ENCODE peak calls at places on chromosomes 1 and 21, in four cellular contexts. B, Z, V and T are unnamed samples.

GRCh38 chr1:110829955-110830553 is 42.9 kb upstream of the CD53 start:
- DNase-seq in B (no peak), Z (peak), V (peak), T (no peak)

GRCh38 chr1:190615818-190616217 is 138.2 kb upstream of the BRINP3 start:
- DNase-seq in B (no peak), Z (no peak), V (no peak), T (no peak)

GRCh38 chr1:37537378-37537777 is 16.7 kb downstream of the SNIP1 start:
- DNase-seq in B (no peak), Z (peak), V (no peak), T (no peak)

GRCh38 chr1:246295340-246295739 is 211.7 kb downstream of the SMYD3 start:
- DNase-seq in B (no peak), Z (no peak), V (no peak), T (no peak)

GRCh38 chr1:241990040-241990439 is 8.9 kb downstream of the MAP1LC3C start:
- DNase-seq in B (peak), Z (peak), V (no peak), T (no peak)

GRCh38 chr21:45715441-45715840 is 71.9 kb downstream of the PCBP3 start:
- DNase-seq in B (no peak), Z (no peak), V (no peak), T (no peak)

GRCh38 chr1:67130673-67131072 is 4.1 kb downstream of the C1orf141 start:
- DNase-seq in B (no peak), Z (no peak), V (no peak), T (no peak)

GRCh38 chr1:46621930-46622329 is 5.3 kb upstream of the MOB3C start:
- DNase-seq in B (no peak), Z (no peak), V (no peak), T (no peak)

GRCh38 chr1:225883616-225884265 is 1.6 kb upstream of the TMEM63A start:
- DNase-seq in B (peak), Z (no peak), V (no peak), T (no peak)

GRCh38 chr1:240611619-240612490 is at the start of gene GREM2:
- DNase-seq in B (peak), Z (peak), V (peak), T (peak)

GRCh38 chr1:245052258-245052657 is 102.5 kb upstream of the KIF26B start:
- DNase-seq in B (no peak), Z (no peak), V (peak), T (no peak)

GRCh38 chr1:94105957-94106529 is 14.9 kb downstream of the ABCA4 start:
- DNase-seq in B (no peak), Z (no peak), V (peak), T (no peak)

GRCh38 chr1:10694274-10694632 is 102.2 kb downstream of the CASZ1 start:
- DNase-seq in B (peak), Z (peak), V (peak), T (no peak)

GRCh38 chr1:99176753-99177152 is 87.5 kb upstream of the PLPPR4 start:
- DNase-seq in B (no peak), Z (no peak), V (no peak), T (no peak)

GRCh38 chr1:23019851-23020625 is 770 bp downstream of the KDM1A start:
- DNase-seq in B (peak), Z (peak), V (peak), T (peak)

GRCh38 chr1:201295346-201295745 is 12.0 kb downstream of the PKP1 start:
- DNase-seq in B (no peak), Z (no peak), V (no peak), T (no peak)

GRCh38 chr1:96492236-96492635 is 229.3 kb upstream of the PTBP2 start:
- DNase-seq in B (no peak), Z (peak), V (no peak), T (no peak)

GRCh38 chr1:200873116-200873670 is 412 bp downstream of the GPR25 start:
- DNase-seq in B (no peak), Z (no peak), V (no peak), T (no peak)

GRCh38 chr1:26111530-26112406 is at the start of gene PDIK1L:
- DNase-seq in B (peak), Z (peak), V (peak), T (peak)

GRCh38 chr21:31198575-31198974 is 145.5 kb downstream of the TIAM1 start:
- DNase-seq in B (no peak), Z (peak), V (peak), T (no peak)

GRCh38 chr1:223248787-223249175 is 105.7 kb upstream of the TLR5 start:
- DNase-seq in B (no peak), Z (no peak), V (no peak), T (no peak)

GRCh38 chr1:147669475-147670318 is 627 bp downstream of the ACP6 start:
- DNase-seq in B (peak), Z (peak), V (peak), T (peak)

DNA sequence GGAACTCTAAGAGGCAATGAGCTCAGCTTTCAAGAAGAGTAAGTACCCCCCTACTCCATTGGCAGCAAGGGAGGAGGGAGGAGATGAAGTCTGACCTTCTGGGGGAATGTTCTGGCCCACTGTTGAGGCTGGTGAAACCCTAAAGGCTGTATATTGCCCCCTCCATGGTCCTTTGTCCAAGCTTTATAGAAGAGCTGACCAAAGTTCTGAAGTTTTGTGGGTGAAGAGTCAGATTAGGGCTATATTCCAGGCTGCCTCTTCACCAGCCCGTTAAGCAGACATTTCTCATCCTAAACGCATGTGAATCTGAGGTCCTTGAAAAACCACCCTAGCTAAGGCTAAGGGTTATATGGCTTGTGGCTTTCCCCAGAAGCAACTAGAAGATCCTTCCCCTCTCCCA is 1.4 kb downstream of the C1orf94 start:
- DNase-seq in B (no peak), Z (no peak), V (no peak), T (no peak)
- TF ChIP-seq CTCF in B (no peak), Z (no peak), V (no peak), T (no peak)

DNA sequence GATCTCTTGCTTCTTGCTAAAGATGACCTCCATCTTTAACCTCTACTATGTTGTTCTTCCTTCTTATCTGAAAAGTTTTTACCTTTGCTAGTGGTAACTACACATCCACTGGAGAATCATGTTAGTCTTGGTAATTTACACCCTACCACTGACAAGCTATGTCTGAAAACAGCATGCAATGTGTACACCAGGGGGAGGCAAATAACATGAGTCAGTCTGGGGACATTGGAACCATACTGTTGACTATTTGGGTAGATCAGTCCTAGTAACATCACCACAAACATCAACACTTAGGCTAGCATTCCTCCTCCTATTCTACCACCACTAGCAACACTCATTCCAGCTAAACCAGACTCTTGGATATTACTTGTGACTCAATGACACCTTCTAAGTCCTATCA is 549.0 kb downstream of the KCNT2 start:
- DNase-seq in B (no peak), Z (no peak), V (no peak), T (no peak)
- TF ChIP-seq CTCF in B (no peak), Z (no peak), V (no peak), T (no peak)

DNA sequence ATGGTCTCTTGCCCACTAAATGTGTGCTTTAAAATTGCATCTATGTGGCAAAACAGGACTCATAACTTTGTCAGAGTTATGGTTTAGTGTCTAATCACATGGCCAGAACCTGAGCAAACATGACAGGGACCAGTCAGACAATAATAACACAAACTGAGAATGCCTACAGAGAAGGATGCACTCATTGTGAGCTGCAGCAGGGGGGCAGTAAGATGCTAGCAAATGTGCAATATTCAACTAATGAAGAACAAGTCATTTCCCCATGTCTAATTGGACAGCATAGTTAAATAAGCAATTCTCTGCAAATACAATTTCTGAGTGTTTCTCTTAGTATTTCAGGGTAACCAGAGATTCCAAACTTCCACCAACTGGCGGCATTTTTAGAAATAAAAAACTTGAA is 30.8 kb downstream of the SPAG17 start:
- DNase-seq in B (no peak), Z (peak), V (peak), T (no peak)
- TF ChIP-seq CTCF in B (no peak), Z (peak), V (no peak), T (peak)

DNA sequence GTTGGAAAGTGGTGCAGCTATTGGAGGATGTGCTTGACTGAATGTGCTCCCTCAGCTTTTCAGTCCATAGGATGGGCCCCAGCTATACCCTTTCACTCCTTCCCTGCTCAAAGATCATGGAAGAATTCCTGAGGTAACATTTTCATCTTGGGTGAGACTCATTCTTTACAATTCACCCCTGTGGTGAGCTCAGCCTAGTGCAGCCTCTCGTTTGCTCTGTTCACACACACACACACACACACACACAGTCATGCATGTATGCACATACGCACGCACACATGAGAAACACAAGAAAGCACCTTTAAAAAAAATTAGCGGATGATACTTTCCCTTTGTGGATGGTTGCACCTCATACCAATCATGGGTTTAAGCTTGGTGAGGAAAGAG is 25.8 kb downstream of the CCN1 start:
- DNase-seq in B (no peak), Z (no peak), V (no peak), T (no peak)
- TF ChIP-seq CTCF in B (no peak), Z (peak), V (no peak), T (no peak)